ENCODE peak calls at places on chromosomes 12 and 14, in four cellular contexts. P is fibroblast of lung, C is mucosa of descending colon, X is astrocyte of the spinal cord. I is an unnamed sample.

GRCh38 chr12:91986084-91986483 is 159.6 kb downstream of the BTG1 start:
- DNase-seq in P (no peak), C (no peak), X (no peak), I (no peak)

GRCh38 chr12:124713436-124714082 is 146.1 kb upstream of the NCOR2 start:
- DNase-seq in P (peak), C (no peak), X (peak), I (peak)

GRCh38 chr12:24560867-24561266 is 388.0 kb downstream of the BCAT1 start:
- DNase-seq in P (peak), C (no peak), X (peak), I (no peak)

GRCh38 chr12:45670339-45671065 is 59.0 kb upstream of the ARID2 start:
- DNase-seq in P (no peak), C (no peak), X (no peak), I (no peak)

GRCh38 chr12:56836800-56837663 is 73.9 kb downstream of the HSD17B6 start:
- DNase-seq in P (peak), C (no peak), X (peak), I (no peak)

GRCh38 chr12:76586764-76587395 is 27.3 kb upstream of the OSBPL8 start:
- DNase-seq in P (peak), C (no peak), X (peak), I (no peak)

GRCh38 chr14:95003099-95003960 is 154.0 kb downstream of the DICER1 start:
- DNase-seq in P (no peak), C (no peak), X (no peak), I (no peak)

GRCh38 chr12:77102691-77103090 is 37.3 kb upstream of the E2F7 start:
- DNase-seq in P (peak), C (no peak), X (peak), I (no peak)

GRCh38 chr12:100823988-100824387 is 29.4 kb downstream of the ANO4 start:
- DNase-seq in P (peak), C (no peak), X (peak), I (no peak)

GRCh38 chr14:77302926-77303325 is 17.8 kb downstream of the POMT2 start:
- DNase-seq in P (peak), C (no peak), X (peak), I (no peak)

GRCh38 chr12:7130791-7131501 is 775 bp downstream of the CLSTN3 start:
- DNase-seq in P (peak), C (peak), X (peak), I (no peak)

GRCh38 chr12:65666876-65667275 is 157.4 kb upstream of the HMGA2 start:
- DNase-seq in P (no peak), C (no peak), X (peak), I (no peak)

GRCh38 chr12:77273898-77274297 is 208.5 kb upstream of the E2F7 start:
- DNase-seq in P (no peak), C (no peak), X (no peak), I (no peak)

GRCh38 chr12:1527789-1528188 is 66.6 kb downstream of the FBXL14 start:
- DNase-seq in P (peak), C (no peak), X (peak), I (peak)

GRCh38 chr14:33647385-33647786 is 303.5 kb downstream of the EGLN3 start:
- DNase-seq in P (peak), C (no peak), X (peak), I (peak)

GRCh38 chr14:100436745-100437406 is 113.7 kb downstream of the SLC25A47 start:
- DNase-seq in P (no peak), C (peak), X (no peak), I (no peak)

GRCh38 chr12:52945389-52946232 is 3.3 kb upstream of the KRT18 start:
- DNase-seq in P (peak), C (no peak), X (peak), I (no peak)

GRCh38 chr12:25889185-25889584 is 69.3 kb upstream of the RASSF8 start:
- DNase-seq in P (no peak), C (no peak), X (no peak), I (no peak)

GRCh38 chr12:130126023-130126432 is 36.2 kb upstream of the FZD10 start:
- DNase-seq in P (no peak), C (no peak), X (no peak), I (no peak)

GRCh38 chr12:20024194-20024593 is 344.1 kb upstream of the PDE3A start:
- DNase-seq in P (peak), C (no peak), X (no peak), I (peak)

GRCh38 chr14:72616294-72616693 is 277.6 kb downstream of the DPF3 start:
- DNase-seq in P (peak), C (no peak), X (peak), I (no peak)

GRCh38 chr14:96126339-96126770 is 78.3 kb upstream of the BDKRB2 start:
- DNase-seq in P (no peak), C (no peak), X (no peak), I (no peak)

GRCh38 chr12:89960011-89960507 is 251.4 kb upstream of the ATP2B1 start:
- DNase-seq in P (no peak), C (no peak), X (no peak), I (peak)

GRCh38 chr12:127559349-127560040 is 707.5 kb upstream of the TMEM132C start:
- DNase-seq in P (peak), C (peak), X (peak), I (peak)
- TF ChIP-seq CTCF in P (peak), C (no peak), X (peak), I (peak)

DNA sequence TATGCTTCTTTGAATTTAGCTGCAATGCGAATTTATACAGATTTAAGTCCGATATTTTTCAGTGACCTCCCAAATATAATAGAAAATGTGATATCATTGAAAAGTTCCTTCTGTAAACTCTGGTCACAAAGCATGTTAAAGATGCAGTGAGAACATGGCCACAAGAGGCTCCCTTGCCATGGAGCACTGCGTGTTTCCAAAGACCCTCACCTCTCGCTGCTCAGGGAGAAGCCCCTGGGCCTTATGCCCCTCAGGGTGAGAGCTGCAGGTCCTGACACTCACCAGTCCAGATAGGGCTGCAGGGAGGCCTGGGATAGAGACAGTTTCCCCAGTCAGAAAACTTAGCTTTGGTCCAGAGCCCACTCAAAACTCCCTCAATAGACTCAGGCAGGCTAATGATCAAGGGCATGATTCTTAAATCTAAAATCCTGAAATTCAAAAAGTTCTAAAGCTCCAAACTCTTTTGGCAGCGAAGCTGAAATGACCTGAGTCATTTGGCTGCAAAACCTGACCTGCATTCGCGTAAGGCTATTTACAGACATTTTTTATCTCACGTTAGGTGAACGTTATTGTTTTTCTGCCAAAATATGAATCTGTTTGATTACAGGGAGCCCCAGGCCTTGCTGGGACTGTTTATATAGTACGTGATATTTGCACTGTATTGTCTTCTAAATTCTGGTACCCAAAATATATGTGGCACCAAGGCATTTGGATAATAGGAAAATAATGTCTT is 67.8 kb downstream of the CAPZA3 start:
- DNase-seq in P (no peak), C (no peak), X (no peak), I (no peak)
- TF ChIP-seq CTCF in P (no peak), C (no peak), X (no peak), I (no peak)

GRCh38 chr12:11722071-11722470 is 72.6 kb downstream of the ETV6 start:
- DNase-seq in P (no peak), C (no peak), X (no peak), I (no peak)

GRCh38 chr12:11723993-11724392 is 74.5 kb downstream of the ETV6 start:
- DNase-seq in P (no peak), C (no peak), X (peak), I (no peak)

GRCh38 chr12:11725616-11726015 is 76.1 kb downstream of the ETV6 start:
- DNase-seq in P (no peak), C (no peak), X (no peak), I (no peak)

GRCh38 chr12:11724888-11725310 is 75.4 kb downstream of the ETV6 start:
- DNase-seq in P (peak), C (no peak), X (peak), I (no peak)

GRCh38 chr12:11722578-11723138 is 73.2 kb downstream of the ETV6 start:
- DNase-seq in P (no peak), C (no peak), X (no peak), I (no peak)
- TF ChIP-seq CTCF in P (no peak), C (no peak), X (no peak), I (no peak)

GRCh38 chr14:103547941-103548462 is 14.5 kb downstream of the BAG5 start:
- DNase-seq in P (no peak), C (peak), X (no peak), I (no peak)

GRCh38 chr14:103545915-103546650 is 16.4 kb downstream of the BAG5 start:
- DNase-seq in P (no peak), C (peak), X (no peak), I (no peak)

GRCh38 chr14:103545219-103545914 is 16.4 kb downstream of the TRMT61A start:
- DNase-seq in P (no peak), C (peak), X (no peak), I (no peak)

GRCh38 chr14:103547455-103547940 is 15.0 kb downstream of the BAG5 start:
- DNase-seq in P (no peak), C (no peak), X (no peak), I (no peak)

GRCh38 chr14:103546651-103547454 is 15.6 kb downstream of the BAG5 start:
- DNase-seq in P (no peak), C (peak), X (peak), I (no peak)
- TF ChIP-seq CTCF in P (peak), C (peak), X (peak), I (peak)

GRCh38 chr14:54555651-54556050 is 11.3 kb upstream of the SAMD4A start:
- DNase-seq in P (no peak), C (no peak), X (no peak), I (no peak)
- TF ChIP-seq CTCF in P (peak), C (no peak), X (no peak), I (peak)

GRCh38 chr14:89618821-89619551 is 202.0 kb upstream of the FOXN3 start:
- DNase-seq in P (peak), C (peak), X (peak), I (no peak)
- TF ChIP-seq CTCF in P (no peak), C (no peak), X (no peak), I (no peak)

DNA sequence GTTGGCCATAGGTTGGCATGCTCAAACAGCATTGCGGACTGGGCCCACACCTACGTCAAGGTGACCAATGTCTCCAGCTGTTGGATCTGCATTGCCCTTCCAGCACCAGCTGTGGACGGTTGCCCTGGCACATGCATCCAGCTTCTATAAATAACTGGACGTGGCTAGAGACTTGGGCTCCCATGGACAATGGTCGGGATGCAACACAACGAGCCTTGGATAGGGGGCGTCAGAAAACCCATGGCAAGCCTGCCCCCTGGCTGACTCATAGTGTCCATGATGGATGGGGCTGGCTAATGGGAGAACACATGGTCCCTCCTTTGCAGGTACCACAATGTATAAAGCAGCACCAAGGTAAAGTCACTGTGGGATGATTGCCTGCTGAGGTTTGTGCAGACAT is 331.6 kb upstream of the FAR2 start:
- DNase-seq in P (no peak), C (no peak), X (no peak), I (no peak)
- TF ChIP-seq CTCF in P (no peak), C (no peak), X (no peak), I (no peak)

GRCh38 chr12:108845696-108846095 is 11.7 kb downstream of the SSH1 start:
- DNase-seq in P (no peak), C (no peak), X (no peak), I (no peak)

GRCh38 chr12:108840605-108841328 is 16.6 kb downstream of the SSH1 start:
- DNase-seq in P (no peak), C (no peak), X (peak), I (no peak)

GRCh38 chr12:108846320-108846719 is 11.1 kb downstream of the SSH1 start:
- DNase-seq in P (no peak), C (no peak), X (no peak), I (no peak)

GRCh38 chr12:108842364-108842763 is 15.0 kb downstream of the SSH1 start:
- DNase-seq in P (no peak), C (no peak), X (no peak), I (no peak)

DNA sequence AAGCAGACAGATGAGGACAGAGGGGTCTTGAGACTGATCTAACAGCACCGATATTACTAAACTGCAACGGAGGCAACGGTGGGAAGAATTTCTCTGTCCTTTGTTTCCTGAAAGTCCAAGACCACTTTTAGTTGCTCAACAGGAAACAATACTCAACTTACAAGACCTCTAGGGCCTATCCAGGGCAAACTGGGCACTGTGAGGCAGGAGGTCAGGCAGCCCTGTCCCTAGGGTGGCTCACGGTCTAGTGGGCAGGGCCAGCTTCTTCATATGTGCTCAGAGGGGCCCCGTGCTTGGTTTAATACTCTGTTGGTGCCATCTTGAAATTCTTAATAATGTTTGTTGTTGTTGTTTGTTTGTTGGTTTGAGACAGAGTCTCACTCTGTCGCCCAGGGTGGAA is 14.2 kb downstream of the SSH1 start:
- DNase-seq in P (no peak), C (no peak), X (no peak), I (no peak)
- TF ChIP-seq CTCF in P (no peak), C (no peak), X (no peak), I (no peak)

GRCh38 chr12:102095677-102096263 is 24.1 kb downstream of the NUP37 start:
- DNase-seq in P (peak), C (no peak), X (peak), I (no peak)
- TF ChIP-seq CTCF in P (peak), C (peak), X (peak), I (peak)